ENCODE peak calls at places on chromosomes 3 and 15, in seven cellular contexts. V, M, Y, U, P, L and O are unnamed samples.

GRCh38 chr3:127588675-127589577 is 1.6 kb downstream of the TPRA1 start:
- DNase-seq in V (no peak), M (no peak), Y (peak; percentile 78), U (no peak), P (no peak), L (peak; percentile 80), O (no peak)

GRCh38 chr15:91942676-91943417 is 89.3 kb downstream of the SLCO3A1 start:
- DNase-seq in V (no peak), M (peak; percentile 82), Y (peak; percentile 92), U (no peak), P (no peak), L (peak; percentile 11), O (no peak)

GRCh38 chr15:67520976-67521769 is at the start of gene C15orf61:
- DNase-seq in V (peak; percentile 88), M (peak; percentile 88), Y (peak; percentile 80), U (peak; percentile 97), P (peak; percentile 71), L (peak; percentile 81), O (peak; percentile 82)

GRCh38 chr15:66940368-66940767 is 125.0 kb upstream of the SMAD3 start:
- DNase-seq in V (no peak), M (no peak), Y (no peak), U (no peak), P (no peak), L (peak; percentile 36), O (no peak)

GRCh38 chr15:75625542-75626347 is at the start of gene SNUPN:
- DNase-seq in V (peak; percentile 78), M (peak; percentile 95), Y (peak; percentile 88), U (peak; percentile 97), P (peak; percentile 75), L (peak; percentile 92), O (peak; percentile 73)

GRCh38 chr3:73351423-73352071 is 273.2 kb downstream of the PDZRN3 start:
- DNase-seq in V (no peak), M (no peak), Y (peak; percentile 32), U (no peak), P (no peak), L (no peak), O (no peak)

GRCh38 chr3:154428369-154429206 is 1.4 kb downstream of the GPR149 start:
- DNase-seq in V (no peak), M (no peak), Y (no peak), U (no peak), P (no peak), L (no peak), O (peak; percentile 13)

GRCh38 chr15:100934735-100935134 is 15.6 kb downstream of the LRRK1 start:
- DNase-seq in V (no peak), M (no peak), Y (no peak), U (no peak), P (no peak), L (no peak), O (no peak)

GRCh38 chr3:119408243-119408950 is 55.0 kb downstream of the TMEM39A start:
- DNase-seq in V (no peak), M (no peak), Y (no peak), U (no peak), P (no peak), L (no peak), O (no peak)

GRCh38 chr3:52490938-52491526 is 4.1 kb upstream of the STAB1 start:
- DNase-seq in V (no peak), M (peak; percentile 54), Y (no peak), U (no peak), P (no peak), L (no peak), O (no peak)

GRCh38 chr3:99319961-99320360 is 318.4 kb upstream of the COL8A1 start:
- DNase-seq in V (no peak), M (no peak), Y (peak; percentile 95), U (no peak), P (no peak), L (peak; percentile 74), O (no peak)

GRCh38 chr3:8490079-8490552 is 11.5 kb upstream of the LMCD1 start:
- DNase-seq in V (no peak), M (peak; percentile 30), Y (peak; percentile 99), U (no peak), P (no peak), L (peak; percentile 81), O (no peak)

GRCh38 chr3:133870822-133871221 is 24.9 kb downstream of the RAB6B start:
- DNase-seq in V (no peak), M (no peak), Y (no peak), U (no peak), P (no peak), L (no peak), O (no peak)

GRCh38 chr3:75341324-75342067 is 322.6 kb upstream of the FRG2C start:
- DNase-seq in V (no peak), M (no peak), Y (peak; percentile 4), U (no peak), P (no peak), L (no peak), O (no peak)
- TF ChIP-seq CTCF in V (no peak), M (no peak), Y (peak; percentile 7), U (no peak), P (no peak), L (no peak), O (peak; percentile 21)

DNA sequence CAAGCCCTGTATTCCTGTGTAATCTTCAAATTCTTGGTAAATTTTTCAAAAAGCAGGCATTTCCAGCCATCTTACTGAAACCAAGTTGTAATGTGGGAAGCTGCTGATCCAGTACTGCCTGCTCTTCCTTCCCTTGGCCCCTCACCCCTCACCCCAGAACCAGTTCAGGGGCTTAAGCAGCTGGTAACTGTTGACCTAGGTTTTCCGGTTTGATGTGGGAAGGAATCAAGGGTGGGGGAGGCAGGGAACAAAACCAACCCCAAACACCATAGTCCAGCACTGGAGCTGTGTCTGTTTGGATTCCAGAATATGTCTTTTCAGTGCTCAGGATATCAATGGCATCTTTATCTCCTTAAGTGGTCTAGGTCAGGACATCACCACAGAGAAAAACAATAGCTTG is 26.7 kb downstream of the SNX1 start:
- DNase-seq in V (no peak), M (no peak), Y (no peak), U (no peak), P (no peak), L (no peak), O (no peak)
- TF ChIP-seq CTCF in V (no peak), M (no peak), Y (no peak), U (no peak), P (no peak), L (no peak), O (no peak)

DNA sequence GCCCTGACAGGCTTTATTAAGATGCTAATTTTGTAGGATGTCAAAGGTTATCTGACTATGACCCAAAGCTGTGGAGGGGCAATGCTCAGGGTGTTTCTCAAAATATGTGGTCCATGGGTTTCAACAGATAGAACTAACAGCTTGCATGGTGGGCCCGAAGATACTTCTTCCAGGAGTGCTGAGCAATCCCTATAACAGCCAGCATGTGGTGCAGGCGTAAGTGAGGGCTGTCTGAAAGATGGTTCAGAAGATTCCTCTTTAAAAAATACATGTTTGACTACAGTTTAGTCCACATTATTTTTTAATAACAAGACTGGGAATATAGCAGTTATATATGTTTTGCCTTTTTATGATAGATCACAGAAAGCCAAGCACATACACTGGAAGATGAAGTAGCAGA is 7.6 kb downstream of the SCG3 start:
- DNase-seq in V (no peak), M (no peak), Y (peak; percentile 3), U (no peak), P (no peak), L (no peak), O (no peak)
- TF ChIP-seq CTCF in V (no peak), M (peak; percentile 16), Y (peak; percentile 53), U (no peak), P (peak; percentile 19), L (peak; percentile 16), O (no peak)

DNA sequence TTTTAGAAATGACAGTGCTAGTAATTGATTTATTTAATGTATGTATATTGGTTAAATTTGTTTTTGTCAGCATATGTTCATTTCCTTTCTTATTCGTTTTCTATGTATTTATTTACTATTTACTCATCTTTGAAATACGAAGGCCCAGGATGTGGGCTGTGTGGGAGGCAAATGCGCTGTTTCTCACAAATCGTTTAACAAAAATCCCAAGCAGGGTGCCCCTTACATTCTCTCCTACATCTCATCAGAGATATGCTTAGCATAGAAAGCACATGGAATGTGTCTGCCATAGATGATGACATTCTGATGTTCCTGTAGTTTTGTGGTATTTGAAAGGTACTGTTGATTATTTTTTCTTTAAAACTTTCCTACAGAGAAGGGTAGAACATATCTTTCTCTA is 110.9 kb upstream of the VGLL3 start:
- DNase-seq in V (no peak), M (no peak), Y (no peak), U (no peak), P (no peak), L (no peak), O (no peak)
- TF ChIP-seq CTCF in V (no peak), M (no peak), Y (no peak), U (no peak), P (no peak), L (no peak), O (no peak)

GRCh38 chr3:51099794-51100542 is 285.1 kb upstream of the MANF start:
- DNase-seq in V (no peak), M (no peak), Y (peak; percentile 61), U (no peak), P (peak; percentile 61), L (peak; percentile 20), O (no peak)
- TF ChIP-seq CTCF in V (no peak), M (peak; percentile 57), Y (peak; percentile 95), U (peak; percentile 34), P (peak; percentile 74), L (peak; percentile 85), O (peak; percentile 80)